ENCODE peak calls at places on chromosomes 16 and 17, in ten cellular contexts. I is EL; X is GM19239; Z is body of pancreas; N is coronary artery; F is lower leg skin; E is CD8-positive, alpha-beta T cell; G is kidney glomerular epithelial cell; L is dermis microvascular lymphatic vessel endothelial cell; J is activated T-cell treated with anti-CD3 and anti-CD28 coated beads, Interleukin-2, amount 50 U/mL, for 72 hours. C is an unnamed sample.

GRCh38 chr16:2914233-2914632 is 2.5 kb downstream of the FLYWCH1 start:
- DNase-seq in E (no peak), F (no peak), X (no peak), G (no peak), L (no peak), I (no peak), J (no peak), N (no peak), Z (no peak), C (no peak)

GRCh38 chr16:54928016-54928356 is 2.7 kb upstream of the IRX5 start:
- DNase-seq in G (peak), X (no peak), F (no peak), Z (no peak), J (peak), N (no peak), L (no peak), I (peak), E (no peak), C (no peak)

GRCh38 chr17:74305865-74306654 is 20.0 kb upstream of the KIF19 start:
- DNase-seq in L (no peak), N (no peak), J (no peak), G (no peak), X (no peak), E (no peak), I (no peak), F (no peak), Z (no peak), C (no peak)

GRCh38 chr16:53433930-53434435 is 288 bp upstream of the RBL2 start:
- DNase-seq in I (peak), N (no peak), L (peak), Z (no peak), J (no peak), G (peak), F (no peak), X (no peak), E (no peak), C (no peak)

GRCh38 chr16:67163164-67163902 is 1.2 kb upstream of the HSF4 start:
- DNase-seq in G (no peak), N (peak), J (peak), L (peak), Z (no peak), I (peak), F (peak), X (no peak), E (no peak), C (no peak)

GRCh38 chr16:87086575-87086974 is 230.6 kb downstream of the C16orf95 start:
- DNase-seq in N (peak), J (no peak), X (no peak), L (no peak), G (no peak), E (no peak), F (peak), I (peak), Z (no peak), C (no peak)

GRCh38 chr17:4304417-4305027 is 40.7 kb upstream of the ANKFY1 start:
- DNase-seq in E (peak), X (peak), L (peak), Z (peak), J (peak), N (no peak), F (no peak), G (peak), I (peak), C (no peak)

GRCh38 chr16:67451704-67452435 is 20.9 kb downstream of the HSD11B2 start:
- DNase-seq in N (no peak), X (no peak), E (no peak), G (no peak), I (no peak), L (no peak), J (no peak), Z (peak), F (no peak), C (no peak)